ENCODE peak calls at places on chromosomes 2 and 18, in four cellular contexts. J, Y, G and H are unnamed samples.

GRCh38 chr18:69838620-69839411 is 108.9 kb downstream of the CD226 start:
- DNase-seq in Y (no peak), J (no peak), G (no peak), H (no peak)

GRCh38 chr2:11437602-11438001 is 28.4 kb downstream of the E2F6 start:
- DNase-seq in G (no peak), Y (no peak), J (no peak), H (no peak)

GRCh38 chr2:3287896-3288295 is 89.7 kb downstream of the EIPR1 start:
- DNase-seq in G (no peak), J (no peak), Y (no peak), H (no peak)

GRCh38 chr2:138632066-138632465 is 130.5 kb downstream of the SPOPL start:
- DNase-seq in Y (peak), G (no peak), J (peak), H (peak)

GRCh38 chr18:69388222-69388621 is 12.5 kb upstream of the DOK6 start:
- DNase-seq in J (no peak), Y (no peak), G (no peak), H (no peak)

GRCh38 chr2:69973335-69973735 is 11.9 kb upstream of the ASPRV1 start:
- DNase-seq in J (peak), G (no peak), Y (peak), H (peak)

GRCh38 chr2:201904529-201905420 is 98.4 kb downstream of the CDK15 start:
- DNase-seq in Y (no peak), G (no peak), J (no peak), H (no peak)

GRCh38 chr18:54883816-54884604 is 55.7 kb downstream of the RAB27B start:
- DNase-seq in Y (no peak), G (no peak), J (no peak), H (no peak)

GRCh38 chr2:201909961-201910361 is 103.6 kb downstream of the CDK15 start:
- DNase-seq in G (peak), Y (peak), J (no peak), H (peak)

GRCh38 chr2:25063876-25064660 is 22.2 kb downstream of the EFR3B start:
- DNase-seq in Y (no peak), J (no peak), G (no peak), H (no peak)

GRCh38 chr2:241897231-241897916 is 27.8 kb downstream of the RTP5 start:
- DNase-seq in J (no peak), Y (no peak), G (no peak), H (no peak)

GRCh38 chr2:28347193-28347592 is 45.5 kb upstream of the FOSL2 start:
- DNase-seq in Y (no peak), G (no peak), J (no peak), H (no peak)

GRCh38 chr18:10927980-10928605 is 221.3 kb downstream of the PIEZO2 start:
- DNase-seq in J (no peak), G (no peak), Y (peak), H (peak)

GRCh38 chr18:9016819-9017169 is 85.7 kb upstream of the NDUFV2 start:
- DNase-seq in G (no peak), J (no peak), Y (peak), H (peak)
- H3K4me3 ChIP-seq in G (no peak), J (peak), Y (no peak), H (peak)

GRCh38 chr18:57644540-57644939 is 22.9 kb upstream of the NARS1 start:
- DNase-seq in G (no peak), Y (peak), J (no peak), H (peak)
- TF ChIP-seq CTCF in G (peak), Y (no peak), J (no peak), H (peak)

DNA sequence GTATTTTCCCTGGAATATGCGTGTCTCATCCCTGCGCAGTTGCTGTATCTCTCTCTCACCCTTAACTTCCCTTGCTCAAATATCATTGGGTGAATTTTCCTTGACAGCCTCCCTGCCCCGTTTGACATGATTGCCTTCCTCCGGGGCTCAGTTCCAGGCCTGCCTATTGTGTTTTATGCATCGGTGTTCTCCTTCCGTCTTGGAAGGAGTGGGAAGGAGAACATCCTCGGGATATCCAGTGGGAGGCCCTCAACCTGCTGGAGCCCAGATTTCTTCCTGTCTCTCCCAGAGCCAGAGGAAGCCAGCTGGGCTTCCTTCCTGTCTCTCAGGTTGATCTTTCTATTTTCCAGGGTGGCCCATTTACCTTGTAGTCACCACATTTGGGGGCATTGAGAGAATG is 434.7 kb upstream of the HS6ST1 start:
- DNase-seq in G (no peak), Y (no peak), J (no peak), H (no peak)
- H3K4me3 ChIP-seq in G (no peak), Y (no peak), J (no peak), H (no peak)

GRCh38 chr2:22043784-22044183 is 920.0 kb downstream of the TDRD15 start:
- DNase-seq in Y (no peak), G (no peak), J (no peak), H (no peak)
- TF ChIP-seq CTCF in Y (no peak), G (no peak), J (no peak), H (no peak)

GRCh38 chr2:89780318-89780717 is 1088.8 kb downstream of the RPIA start:
- DNase-seq in Y (no peak), J (no peak), G (no peak), H (no peak)
- H3K4me3 ChIP-seq in Y (no peak), J (no peak), G (no peak), H (no peak)

GRCh38 chr2:181581534-181581933 is 75.4 kb downstream of the CERKL start:
- DNase-seq in Y (no peak), J (no peak), G (no peak), H (no peak)
- TF ChIP-seq CTCF in Y (no peak), J (no peak), G (no peak), H (no peak)

DNA sequence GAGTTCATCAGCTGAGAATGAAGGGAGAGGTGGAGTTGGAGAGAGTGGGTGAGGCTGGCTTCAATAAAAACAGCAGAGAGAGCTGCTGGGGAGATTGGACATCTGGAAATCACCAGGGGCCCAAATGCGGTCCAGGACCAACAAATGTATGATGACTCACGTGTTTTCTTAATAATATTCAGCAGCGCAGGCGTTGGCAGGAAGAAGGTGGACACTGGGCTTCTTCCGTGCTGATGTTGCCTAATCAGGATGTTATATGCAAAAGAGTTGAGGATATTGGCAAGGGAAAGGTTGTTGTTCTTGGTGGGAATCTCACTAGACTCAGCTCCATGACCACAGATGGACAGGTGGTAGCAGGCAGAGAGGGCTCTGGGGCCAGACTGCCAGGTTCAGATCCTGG is 12.8 kb upstream of the PLA2R1 start:
- DNase-seq in G (no peak), Y (peak), J (peak), H (peak)
- H3K4me3 ChIP-seq in G (no peak), Y (no peak), J (no peak), H (no peak)

GRCh38 chr18:62324917-62325805 is at the start of gene TNFRSF11A:
- DNase-seq in G (peak), J (no peak), Y (no peak), H (no peak)
- TF ChIP-seq CTCF in G (peak), J (no peak), Y (no peak), H (no peak)

GRCh38 chr2:8572712-8573233 is 109.1 kb upstream of the ID2 start:
- DNase-seq in J (no peak), Y (no peak), G (no peak), H (no peak)

GRCh38 chr2:8573234-8573941 is 108.5 kb upstream of the ID2 start:
- DNase-seq in Y (no peak), G (peak), J (no peak), H (no peak)

GRCh38 chr2:8570637-8571036 is 111.2 kb upstream of the ID2 start:
- DNase-seq in G (no peak), Y (no peak), J (no peak), H (no peak)

GRCh38 chr2:8571286-8571791 is 110.5 kb upstream of the ID2 start:
- DNase-seq in G (no peak), Y (no peak), J (no peak), H (no peak)

GRCh38 chr2:8571792-8572499 is 109.9 kb upstream of the ID2 start:
- DNase-seq in J (no peak), G (peak), Y (no peak), H (no peak)
- H3K4me3 ChIP-seq in J (no peak), G (no peak), Y (no peak), H (no peak)